ENCODE peak calls at places on chromosome X, in seven cellular contexts. T, D, A, L, N, Y and S are unnamed samples.

GRCh38 chrX:57445046-57445445 is 146.8 kb upstream of the ZXDB start:
- DNase-seq in T (no peak), D (no peak), A (no peak), L (no peak), N (no peak), Y (no peak), S (no peak)

GRCh38 chrX:132665676-132666075 is 176.8 kb upstream of the MBNL3 start:
- DNase-seq in T (no peak), D (no peak), A (no peak), L (no peak), N (no peak), Y (no peak), S (no peak)

GRCh38 chrX:119853449-119853848 is 686 bp upstream of the UPF3B start:
- DNase-seq in T (no peak), D (no peak), A (no peak), L (no peak), N (no peak), Y (no peak), S (no peak)

GRCh38 chrX:46268429-46268828 is 276.8 kb downstream of the ZNF674 start:
- DNase-seq in T (no peak), D (no peak), A (no peak), L (no peak), N (no peak), Y (no peak), S (no peak)

GRCh38 chrX:134568617-134569016 is 89.7 kb downstream of the PLAC1 start:
- DNase-seq in T (no peak), D (no peak), A (no peak), L (no peak), N (no peak), Y (no peak), S (no peak)

GRCh38 chrX:142149919-142150318 is 55.2 kb downstream of the MAGEC2 start:
- DNase-seq in T (no peak), D (no peak), A (no peak), L (no peak), N (no peak), Y (no peak), S (no peak)

GRCh38 chrX:22366166-22366702 is 93.5 kb downstream of the CBLL2 start:
- DNase-seq in T (no peak), D (no peak), A (no peak), L (no peak), N (no peak), Y (no peak), S (no peak)

GRCh38 chrX:143634701-143635442 is 1.0 kb downstream of the SLITRK4 start:
- DNase-seq in T (no peak), D (no peak), A (no peak), L (no peak), N (no peak), Y (no peak), S (no peak)

GRCh38 chrX:67574696-67575095 is 30.9 kb downstream of the AR start:
- DNase-seq in T (no peak), D (no peak), A (no peak), L (no peak), N (no peak), Y (no peak), S (no peak)

GRCh38 chrX:119218198-119218597 is 17.9 kb upstream of the PGRMC1 start:
- DNase-seq in T (no peak), D (no peak), A (peak; percentile 4), L (no peak), N (no peak), Y (no peak), S (no peak)

GRCh38 chrX:771536-771935 is 140.9 kb downstream of the SHOX start:
- DNase-seq in T (no peak), D (no peak), A (no peak), L (no peak), N (no peak), Y (no peak), S (no peak)

GRCh38 chrX:53357799-53358530 is 64.5 kb downstream of the SMC1A start:
- DNase-seq in T (no peak), D (no peak), A (no peak), L (no peak), N (no peak), Y (no peak), S (no peak)

GRCh38 chrX:75522565-75523411 is at the start of gene ZDHHC15:
- DNase-seq in T (peak; percentile 83), D (peak; percentile 80), A (peak; percentile 0), L (peak; percentile 74), N (peak; percentile 56), Y (peak; percentile 21), S (peak; percentile 11)

GRCh38 chrX:108159028-108159670 is 67.6 kb downstream of the ATG4A start:
- DNase-seq in T (no peak), D (no peak), A (no peak), L (no peak), N (no peak), Y (no peak), S (no peak)

GRCh38 chrX:76148753-76149152 is 24.1 kb upstream of the PBDC1 start:
- DNase-seq in T (peak; percentile 74), D (peak; percentile 31), A (peak; percentile 52), L (no peak), N (peak; percentile 36), Y (peak; percentile 5), S (peak; percentile 17)

GRCh38 chrX:104335765-104336164 is 81.0 kb upstream of the ESX1 start:
- DNase-seq in T (no peak), D (no peak), A (peak; percentile 37), L (no peak), N (no peak), Y (no peak), S (no peak)

GRCh38 chrX:42384956-42385355 is 393.0 kb downstream of the PPP1R2C start:
- DNase-seq in T (no peak), D (no peak), A (no peak), L (no peak), N (no peak), Y (no peak), S (no peak)

GRCh38 chrX:71493111-71493613 is 39.7 kb upstream of the OGT start:
- DNase-seq in T (peak; percentile 75), D (no peak), A (peak; percentile 2), L (no peak), N (peak; percentile 30), Y (peak; percentile 10), S (peak; percentile 14)

GRCh38 chrX:148691456-148691855 is 191.0 kb downstream of the AFF2 start:
- DNase-seq in T (no peak), D (no peak), A (no peak), L (no peak), N (no peak), Y (no peak), S (no peak)

GRCh38 chrX:63761639-63762038 is 23.4 kb downstream of the ARHGEF9 start:
- DNase-seq in T (no peak), D (no peak), A (peak; percentile 3), L (no peak), N (no peak), Y (no peak), S (no peak)

GRCh38 chrX:46777971-46778810 is 19.3 kb upstream of the SLC9A7 start:
- DNase-seq in T (no peak), D (no peak), A (peak; percentile 66), L (no peak), N (no peak), Y (no peak), S (no peak)

GRCh38 chrX:134452591-134452990 is 7.4 kb upstream of the HPRT1 start:
- DNase-seq in T (no peak), D (no peak), A (no peak), L (no peak), N (no peak), Y (no peak), S (no peak)

GRCh38 chrX:40307871-40308270 is 210.1 kb upstream of the BCOR start:
- DNase-seq in T (peak; percentile 36), D (no peak), A (no peak), L (no peak), N (no peak), Y (no peak), S (no peak)
- TF ChIP-seq CTCF in T (no peak), D (no peak), A (no peak), L (no peak), N (no peak), Y (no peak), S (no peak)

GRCh38 chrX:95893632-95894031 is 791.0 kb upstream of the DIAPH2 start:
- DNase-seq in T (no peak), D (no peak), A (no peak), L (no peak), N (no peak), Y (no peak), S (no peak)

GRCh38 chrX:95885074-95885473 is 799.6 kb upstream of the DIAPH2 start:
- DNase-seq in T (peak; percentile 36), D (no peak), A (peak; percentile 90), L (no peak), N (no peak), Y (peak; percentile 22), S (peak; percentile 43)

GRCh38 chrX:95884196-95884595 is 800.4 kb upstream of the DIAPH2 start:
- DNase-seq in T (no peak), D (no peak), A (peak; percentile 49), L (no peak), N (no peak), Y (peak; percentile 51), S (peak; percentile 37)

DNA sequence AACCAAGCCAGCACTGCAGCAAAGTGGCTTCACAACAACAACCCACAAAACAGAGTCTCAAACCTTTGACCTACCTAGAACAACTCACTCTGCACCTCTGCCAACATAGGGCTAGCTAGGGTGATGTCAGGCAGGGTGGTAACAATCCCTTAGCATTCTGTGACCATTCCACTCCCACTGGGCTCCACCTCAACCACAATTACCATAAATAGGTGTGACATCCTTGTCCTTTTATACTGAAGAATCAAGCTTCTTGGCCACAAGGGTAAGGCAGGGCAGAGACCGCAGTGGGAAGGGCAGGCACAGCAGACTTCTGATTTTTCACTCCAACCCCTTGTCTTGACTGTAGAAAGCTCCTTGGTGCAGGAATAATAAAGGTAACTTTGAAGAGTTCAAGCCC is 795.4 kb upstream of the DIAPH2 start:
- DNase-seq in T (no peak), D (no peak), A (no peak), L (no peak), N (no peak), Y (no peak), S (no peak)
- TF ChIP-seq POLR2A in T (no peak), D (no peak), A (no peak), L (no peak), N (no peak), Y (no peak), S (no peak)

DNA sequence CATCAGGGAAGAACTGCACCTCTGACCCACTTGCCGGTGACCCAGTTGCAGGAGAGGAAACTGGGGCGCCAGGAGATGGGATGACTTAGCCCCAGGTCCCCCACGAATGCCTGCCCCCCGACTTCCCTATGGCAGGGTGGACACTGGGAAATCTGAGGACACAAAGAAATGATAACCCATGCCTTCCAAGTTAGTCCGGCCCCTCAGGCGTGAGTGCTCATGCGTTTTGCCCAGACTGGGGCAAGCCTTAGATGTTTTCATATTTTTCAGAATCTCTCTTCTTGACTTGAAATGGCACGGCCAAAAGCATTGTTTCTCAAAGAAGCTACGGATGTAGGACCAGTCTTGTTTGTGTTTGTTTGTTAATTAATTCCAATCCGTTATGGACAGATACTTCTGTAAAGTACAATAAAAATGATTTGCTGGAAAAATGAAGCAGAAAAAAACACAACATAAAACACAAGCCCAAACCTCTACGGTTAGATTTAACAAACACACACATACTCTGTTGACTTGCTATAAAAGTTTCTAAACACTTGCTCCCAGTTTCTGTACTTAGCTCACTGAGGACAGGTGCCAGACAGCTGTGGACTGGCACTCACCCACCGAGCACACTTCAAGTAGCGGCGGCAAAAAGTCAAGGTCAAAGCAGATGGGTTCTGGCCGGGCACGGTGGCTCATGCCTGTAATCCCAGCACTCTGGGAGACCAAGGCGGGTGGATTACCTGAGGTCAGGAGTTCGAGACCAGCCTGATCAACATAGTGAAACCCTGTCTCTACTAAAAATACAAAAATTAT is 341.5 kb downstream of the BCOR start:
- DNase-seq in T (peak; percentile 73), D (peak; percentile 61), A (peak; percentile 6), L (no peak), N (no peak), Y (no peak), S (no peak)
- H3K4me3 ChIP-seq in T (no peak overlapping the region), D (no peak overlapping the region), A (no peak overlapping the region), L (no peak overlapping the region), N (no peak overlapping the region), Y (no peak overlapping the region), S (no peak overlapping the region)

GRCh38 chrX:7706032-7706431 is 136.9 kb upstream of the VCX start:
- DNase-seq in T (no peak), D (no peak), A (no peak), L (no peak), N (no peak), Y (no peak), S (no peak)
- TF ChIP-seq CTCF in T (no peak), D (no peak), A (no peak), L (no peak), N (no peak), Y (no peak), S (peak; percentile 31)